ENCODE peak calls at places on chromosomes 1 and 21, in five cellular contexts. O is esophagus muscularis mucosa; Q is activated CD4-positive, alpha-beta T cell treated with anti-CD3 and anti-CD28 coated beads, Interleukin-2, amount 50 U/mL, for 1 hour; Z is NCI-H1105 treated with DMSO at 0.1 percent for 48 hours; S is HL-60. J is an unnamed sample.

GRCh38 chr1:217713223-217713622 is 82.1 kb downstream of the SPATA17 start:
- DNase-seq in S (no peak), Q (no peak), Z (no peak), O (no peak), J (no peak)

GRCh38 chr1:38129971-38130370 is 83.4 kb upstream of the POU3F1 start:
- DNase-seq in O (no peak), Q (no peak), S (no peak), Z (no peak), J (no peak)

GRCh38 chr1:77407738-77408375 is 126.0 kb downstream of the AK5 start:
- DNase-seq in O (no peak), Q (no peak), Z (no peak), S (no peak), J (no peak)

GRCh38 chr1:7186382-7187120 is 401.3 kb downstream of the CAMTA1 start:
- DNase-seq in O (no peak), Z (peak), Q (no peak), S (no peak), J (no peak)

GRCh38 chr1:162873671-162874666 is 13.0 kb upstream of the CCDC190 start:
- DNase-seq in Q (no peak), O (no peak), Z (no peak), S (no peak), J (peak)

GRCh38 chr1:75808921-75809320 is 12.2 kb downstream of the MSH4 start:
- DNase-seq in O (no peak), S (no peak), Z (no peak), Q (no peak), J (no peak)

GRCh38 chr1:40143891-40144575 is 17.2 kb upstream of the RLF start:
- DNase-seq in S (peak), Q (peak), O (no peak), Z (peak), J (peak)

GRCh38 chr1:51410568-51411460 is 80.5 kb upstream of the TTC39A start:
- DNase-seq in S (no peak), O (no peak), Z (no peak), Q (no peak), J (no peak)

GRCh38 chr21:40732243-40732642 is 114.7 kb downstream of the DSCAM start:
- DNase-seq in O (no peak), Q (no peak), S (no peak), Z (no peak), J (no peak)

GRCh38 chr1:67883069-67883468 is 49.8 kb upstream of the GNG12 start:
- DNase-seq in Z (no peak), Q (no peak), S (no peak), O (no peak), J (no peak)